ENCODE peak calls at places on chromosomes 5 and 9, in four cellular contexts. One of them, this sample, is unnamed.

GRCh38 chr5:94288937-94289336 is 329.5 kb downstream of the KIAA0825 start:
- DNase-seq in BJ: peak; percentile 46
- DNase-seq in mesothelial cell of epicardium: no peak
- DNase-seq in testis: no peak
- DNase-seq in this sample: no peak

GRCh38 chr5:72834919-72835318 is 18.5 kb downstream of the TNPO1 start:
- DNase-seq in BJ: no peak
- DNase-seq in mesothelial cell of epicardium: no peak
- DNase-seq in testis: no peak
- DNase-seq in this sample: no peak

GRCh38 chr9:119902611-119903010 is 533.4 kb upstream of the BRINP1 start:
- DNase-seq in BJ: no peak
- DNase-seq in testis: no peak
- DNase-seq in mesothelial cell of epicardium: no peak
- DNase-seq in this sample: no peak

GRCh38 chr5:156824800-156825199 is 25.3 kb upstream of the PPP1R2B start:
- DNase-seq in mesothelial cell of epicardium: no peak
- DNase-seq in testis: peak; percentile 18
- DNase-seq in BJ: peak; percentile 9
- DNase-seq in this sample: peak; percentile 6

GRCh38 chr9:95383845-95384244 is 66.3 kb upstream of the FANCC start:
- DNase-seq in mesothelial cell of epicardium: no peak
- DNase-seq in BJ: no peak
- DNase-seq in testis: no peak
- DNase-seq in this sample: no peak

GRCh38 chr5:63928451-63928850 is 33.8 kb downstream of the HTR1A start:
- DNase-seq in testis: no peak
- DNase-seq in BJ: no peak
- DNase-seq in mesothelial cell of epicardium: no peak
- DNase-seq in this sample: no peak

GRCh38 chr5:36705055-36705454 is 98.6 kb downstream of the SLC1A3 start:
- DNase-seq in BJ: no peak
- DNase-seq in mesothelial cell of epicardium: no peak
- DNase-seq in testis: no peak
- DNase-seq in this sample: no peak

GRCh38 chr5:67773439-67773988 is 442.0 kb upstream of the PIK3R1 start:
- DNase-seq in mesothelial cell of epicardium: no peak
- DNase-seq in testis: peak; percentile 85
- DNase-seq in BJ: no peak
- DNase-seq in this sample: no peak

GRCh38 chr5:74357827-74358226 is 282.7 kb downstream of the ENC1 start:
- DNase-seq in mesothelial cell of epicardium: no peak
- DNase-seq in testis: no peak
- DNase-seq in BJ: no peak
- DNase-seq in this sample: no peak

GRCh38 chr5:141623197-141623596 is 4.4 kb upstream of the DIAPH1 start:
- DNase-seq in testis: no peak
- DNase-seq in mesothelial cell of epicardium: no peak
- DNase-seq in BJ: no peak
- DNase-seq in this sample: no peak

GRCh38 chr5:56422060-56422762 is 189.1 kb upstream of the ANKRD55 start:
- DNase-seq in mesothelial cell of epicardium: no peak
- DNase-seq in BJ: no peak
- DNase-seq in testis: no peak
- DNase-seq in this sample: no peak

GRCh38 chr9:107276966-107277710 is 5.9 kb upstream of the RAD23B start:
- DNase-seq in testis: no peak
- DNase-seq in mesothelial cell of epicardium: no peak
- DNase-seq in BJ: peak; percentile 38
- DNase-seq in this sample: no peak

GRCh38 chr5:158463188-158463587 is 604.2 kb upstream of the CLINT1 start:
- DNase-seq in mesothelial cell of epicardium: no peak
- DNase-seq in testis: no peak
- DNase-seq in BJ: no peak
- DNase-seq in this sample: no peak

GRCh38 chr5:97115932-97116331 is 26.5 kb downstream of the LIX1 start:
- DNase-seq in mesothelial cell of epicardium: no peak
- DNase-seq in testis: no peak
- DNase-seq in BJ: no peak
- DNase-seq in this sample: no peak

GRCh38 chr5:141785135-141785534 is 93.1 kb downstream of the PCDH1 start:
- DNase-seq in BJ: no peak
- DNase-seq in testis: no peak
- DNase-seq in mesothelial cell of epicardium: no peak
- DNase-seq in this sample: no peak

GRCh38 chr9:72217306-72217842 is 68.1 kb downstream of the GDA start:
- DNase-seq in BJ: no peak
- DNase-seq in testis: no peak
- DNase-seq in mesothelial cell of epicardium: no peak
- DNase-seq in this sample: no peak

GRCh38 chr9:34059954-34060353 is 11.3 kb upstream of the UBAP2 start:
- DNase-seq in mesothelial cell of epicardium: no peak
- DNase-seq in BJ: no peak
- DNase-seq in testis: no peak
- DNase-seq in this sample: no peak

GRCh38 chr9:32644698-32645097 is 9.2 kb upstream of the TAF1L start:
- DNase-seq in testis: peak; percentile 71
- DNase-seq in mesothelial cell of epicardium: no peak
- DNase-seq in BJ: peak; percentile 12
- DNase-seq in this sample: no peak

GRCh38 chr9:15824310-15824709 is 271.5 kb downstream of the CCDC171 start:
- DNase-seq in mesothelial cell of epicardium: no peak
- DNase-seq in testis: no peak
- DNase-seq in BJ: no peak
- DNase-seq in this sample: peak; percentile 11

GRCh38 chr9:129868571-129869486 is 33.6 kb downstream of the USP20 start:
- DNase-seq in BJ: no peak
- DNase-seq in mesothelial cell of epicardium: no peak
- DNase-seq in testis: no peak
- DNase-seq in this sample: no peak

GRCh38 chr5:141713616-141714309 is 31.7 kb upstream of the ARAP3 start:
- DNase-seq in testis: no peak
- DNase-seq in mesothelial cell of epicardium: no peak
- DNase-seq in BJ: no peak
- DNase-seq in this sample: no peak

GRCh38 chr5:142913728-142914338 is 143.7 kb downstream of the ARHGAP26 start:
- DNase-seq in mesothelial cell of epicardium: no peak
- DNase-seq in testis: no peak
- DNase-seq in BJ: no peak
- DNase-seq in this sample: no peak
- TF ChIP-seq CTCF in mesothelial cell of epicardium: no peak
- TF ChIP-seq CTCF in testis: no peak
- TF ChIP-seq CTCF in BJ: peak; percentile 7
- TF ChIP-seq CTCF in this sample: no peak

DNA sequence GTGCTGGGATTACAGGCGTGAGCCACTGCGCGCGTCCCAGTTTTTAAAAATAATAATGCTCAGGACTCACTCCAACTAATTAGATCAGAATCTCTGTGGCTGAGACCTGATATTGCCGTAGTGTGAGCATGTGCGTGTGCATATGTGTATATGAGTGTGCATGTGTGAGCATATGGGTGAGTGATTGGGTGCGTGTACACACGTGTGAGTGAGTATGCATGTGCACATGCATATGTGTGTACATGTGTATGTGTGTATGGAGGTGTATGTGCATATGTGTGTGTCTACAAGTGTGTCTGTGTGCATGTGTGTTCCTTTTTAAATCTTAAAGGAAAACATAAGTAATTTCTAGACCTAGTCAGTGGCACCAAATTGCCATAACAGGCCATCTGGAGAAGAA is 54.8 kb upstream of the CKS2 start:
- DNase-seq in mesothelial cell of epicardium: no peak
- DNase-seq in testis: no peak
- DNase-seq in BJ: no peak
- DNase-seq in this sample: no peak
- TF ChIP-seq CTCF in mesothelial cell of epicardium: no peak
- TF ChIP-seq CTCF in testis: no peak
- TF ChIP-seq CTCF in BJ: no peak
- TF ChIP-seq CTCF in this sample: no peak

GRCh38 chr9:126556560-126557250 is 57.0 kb upstream of the LMX1B start:
- DNase-seq in mesothelial cell of epicardium: no peak
- DNase-seq in testis: no peak
- DNase-seq in BJ: no peak
- DNase-seq in this sample: no peak
- TF ChIP-seq CTCF in mesothelial cell of epicardium: no peak
- TF ChIP-seq CTCF in testis: no peak
- TF ChIP-seq CTCF in BJ: no peak
- TF ChIP-seq CTCF in this sample: no peak

GRCh38 chr9:127418037-127418471 is 6.1 kb upstream of the ZNF79 start:
- DNase-seq in testis: peak; percentile 31
- DNase-seq in mesothelial cell of epicardium: no peak
- DNase-seq in BJ: no peak
- DNase-seq in this sample: peak; percentile 67
- TF ChIP-seq CTCF in testis: no peak
- TF ChIP-seq CTCF in mesothelial cell of epicardium: no peak
- TF ChIP-seq CTCF in BJ: no peak
- TF ChIP-seq CTCF in this sample: peak; percentile 40

DNA sequence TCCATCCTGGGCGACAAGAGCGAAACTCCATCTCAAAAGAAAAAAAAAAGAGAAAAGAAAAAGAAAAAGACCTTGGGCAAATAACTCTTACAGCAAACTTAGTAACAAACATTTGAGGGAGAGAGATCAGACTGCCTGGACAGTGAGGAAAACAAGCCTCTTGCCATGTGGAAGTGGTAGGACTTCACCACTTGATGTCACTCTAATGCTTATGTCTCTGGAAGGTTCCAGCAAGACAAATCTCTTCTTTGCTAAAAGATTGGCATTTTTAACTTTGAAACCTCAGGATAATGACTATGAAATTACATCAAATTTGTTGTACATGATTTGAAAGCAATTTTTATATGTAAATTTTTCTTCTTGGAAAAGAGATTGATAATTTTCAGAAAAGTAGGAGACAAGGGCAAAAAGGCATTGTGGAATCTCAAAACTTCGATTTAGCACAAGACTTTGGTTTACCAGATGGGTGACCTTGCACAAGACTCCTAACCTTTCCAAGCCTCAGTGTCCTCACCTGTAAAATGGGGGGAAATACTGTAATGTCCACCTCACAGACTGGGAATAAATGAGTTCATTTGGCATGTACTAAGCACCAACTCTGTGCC is 5.4 kb downstream of the ACTL7B start:
- DNase-seq in BJ: no peak
- DNase-seq in mesothelial cell of epicardium: no peak
- DNase-seq in testis: peak; percentile 38
- DNase-seq in this sample: no peak
- TF ChIP-seq CTCF in BJ: peak; percentile 36
- TF ChIP-seq CTCF in mesothelial cell of epicardium: no peak
- TF ChIP-seq CTCF in testis: no peak
- TF ChIP-seq CTCF in this sample: no peak

GRCh38 chr9:37406603-37407401 is 15.7 kb upstream of the GRHPR start:
- DNase-seq in testis: no peak
- DNase-seq in BJ: no peak
- DNase-seq in mesothelial cell of epicardium: no peak
- DNase-seq in this sample: no peak

GRCh38 chr9:37405764-37406380 is 16.6 kb upstream of the GRHPR start:
- DNase-seq in testis: no peak
- DNase-seq in mesothelial cell of epicardium: no peak
- DNase-seq in BJ: no peak
- DNase-seq in this sample: no peak

GRCh38 chr9:37405350-37405749 is 17.1 kb upstream of the GRHPR start:
- DNase-seq in testis: no peak
- DNase-seq in BJ: no peak
- DNase-seq in mesothelial cell of epicardium: no peak
- DNase-seq in this sample: no peak

GRCh38 chr9:37408933-37409710 is 13.4 kb upstream of the GRHPR start:
- DNase-seq in mesothelial cell of epicardium: no peak
- DNase-seq in BJ: no peak
- DNase-seq in testis: no peak
- DNase-seq in this sample: no peak

DNA sequence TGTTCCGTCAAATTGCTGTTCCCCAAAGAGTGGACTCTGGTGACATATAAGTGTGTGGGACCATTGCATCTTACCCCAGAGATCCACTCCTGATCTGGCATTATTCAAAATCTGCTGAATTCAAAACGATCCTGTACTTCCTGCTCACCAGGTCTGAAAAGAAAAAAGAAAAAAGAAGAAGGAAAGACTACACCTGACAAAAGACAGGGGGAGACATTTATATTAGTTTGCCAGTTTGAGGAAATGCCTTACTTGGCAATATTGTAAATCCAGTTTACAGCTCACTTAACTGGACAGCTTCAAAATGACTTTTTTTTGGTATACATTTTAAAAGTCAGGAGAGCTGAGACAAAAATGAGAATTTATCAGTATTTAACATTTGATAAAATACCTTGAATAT is 15.0 kb upstream of the GRHPR start:
- DNase-seq in BJ: no peak
- DNase-seq in mesothelial cell of epicardium: no peak
- DNase-seq in testis: no peak
- DNase-seq in this sample: no peak
- TF ChIP-seq CTCF in BJ: peak; percentile 15
- TF ChIP-seq CTCF in mesothelial cell of epicardium: peak; percentile 38
- TF ChIP-seq CTCF in testis: no peak
- TF ChIP-seq CTCF in this sample: peak; percentile 40

GRCh38 chr5:5705010-5705409 is 282.5 kb downstream of the ICE1 start:
- DNase-seq in testis: no peak
- DNase-seq in mesothelial cell of epicardium: no peak
- DNase-seq in BJ: no peak
- DNase-seq in this sample: no peak

GRCh38 chr5:5702934-5703333 is 280.5 kb downstream of the ICE1 start:
- DNase-seq in BJ: no peak
- DNase-seq in testis: no peak
- DNase-seq in mesothelial cell of epicardium: no peak
- DNase-seq in this sample: no peak

GRCh38 chr5:5700549-5700948 is 278.1 kb downstream of the ICE1 start:
- DNase-seq in mesothelial cell of epicardium: no peak
- DNase-seq in BJ: no peak
- DNase-seq in testis: no peak
- DNase-seq in this sample: no peak

GRCh38 chr5:5708367-5708919 is 286.0 kb downstream of the ICE1 start:
- DNase-seq in testis: no peak
- DNase-seq in mesothelial cell of epicardium: no peak
- DNase-seq in BJ: no peak
- DNase-seq in this sample: no peak

DNA sequence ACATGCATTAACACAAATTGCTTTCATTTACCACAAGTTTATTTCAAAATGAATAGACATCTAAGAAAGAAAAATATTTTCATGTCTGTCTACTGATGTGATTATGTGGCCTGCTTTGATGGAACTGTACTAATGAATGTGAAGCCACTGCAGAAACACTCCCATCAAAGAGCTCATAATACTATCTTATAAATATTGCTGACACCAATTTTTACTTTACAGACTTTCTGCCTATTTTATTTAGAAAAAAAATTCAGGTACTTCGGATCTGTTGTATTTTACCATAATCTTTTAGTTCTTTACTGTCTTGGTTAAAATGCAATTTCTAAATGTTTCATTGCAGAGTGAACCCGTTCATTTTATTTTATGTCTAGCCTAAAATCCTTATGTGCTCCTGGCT is 281.9 kb downstream of the ICE1 start:
- DNase-seq in mesothelial cell of epicardium: no peak
- DNase-seq in testis: no peak
- DNase-seq in BJ: no peak
- DNase-seq in this sample: no peak
- TF ChIP-seq CTCF in mesothelial cell of epicardium: no peak
- TF ChIP-seq CTCF in testis: no peak
- TF ChIP-seq CTCF in BJ: no peak
- TF ChIP-seq CTCF in this sample: no peak

GRCh38 chr9:4356306-4356705 is 56.4 kb upstream of the GLIS3 start:
- DNase-seq in testis: no peak
- DNase-seq in mesothelial cell of epicardium: no peak
- DNase-seq in BJ: no peak
- DNase-seq in this sample: no peak
- TF ChIP-seq CTCF in testis: no peak
- TF ChIP-seq CTCF in mesothelial cell of epicardium: no peak
- TF ChIP-seq CTCF in BJ: no peak
- TF ChIP-seq CTCF in this sample: no peak